ENCODE peak calls at places on chromosomes 11 and 22, in nine cellular contexts. U, F, M, Z, B, T, P, W and V are unnamed samples.

GRCh38 chr22:42641801-42642413 is 1.5 kb upstream of the ATP5MGL start:
- DNase-seq in U (no peak), F (no peak), M (no peak), Z (no peak), B (no peak), T (no peak), P (no peak), W (no peak), V (no peak)

GRCh38 chr11:74012072-74012809 is 3.4 kb upstream of the UCP3 start:
- DNase-seq in U (no peak), F (no peak), M (no peak), Z (no peak), B (no peak), T (no peak), P (no peak), W (no peak), V (no peak)

GRCh38 chr22:17199131-17199731 is 20.0 kb downstream of the ADA2 start:
- DNase-seq in U (no peak), F (no peak), M (peak), Z (peak), B (no peak), T (no peak), P (no peak), W (no peak), V (peak)

GRCh38 chr22:42072606-42073330 is 1.3 kb upstream of the PHETA2 start:
- DNase-seq in U (no peak), F (no peak), M (no peak), Z (peak), B (no peak), T (peak), P (no peak), W (no peak), V (no peak)

GRCh38 chr11:63837027-63837688 is 1.8 kb upstream of the MARK2 start:
- DNase-seq in U (no peak), F (peak), M (peak), Z (peak), B (peak), T (peak), P (peak), W (peak), V (peak)

GRCh38 chr11:4606231-4607015 is 1.6 kb downstream of the TRIM68 start:
- DNase-seq in U (peak), F (no peak), M (no peak), Z (no peak), B (no peak), T (peak), P (no peak), W (no peak), V (peak)

GRCh38 chr11:64745523-64746328 is 1.8 kb upstream of the RASGRP2 start:
- DNase-seq in U (no peak), F (no peak), M (peak), Z (peak), B (peak), T (no peak), P (peak), W (peak), V (peak)

GRCh38 chr11:47121056-47121455 is 55.6 kb downstream of the ARFGAP2 start:
- DNase-seq in U (no peak), F (no peak), M (no peak), Z (no peak), B (no peak), T (no peak), P (no peak), W (no peak), V (no peak)

GRCh38 chr22:45336971-45337431 is 27.3 kb downstream of the FAM118A start:
- DNase-seq in U (no peak), F (peak), M (no peak), Z (no peak), B (no peak), T (no peak), P (peak), W (peak), V (no peak)

GRCh38 chr11:18706330-18707243 is 8.0 kb downstream of the TMEM86A start:
- DNase-seq in U (no peak), F (peak), M (peak), Z (peak), B (peak), T (peak), P (no peak), W (peak), V (peak)

GRCh38 chr11:7418916-7419315 is 66.4 kb upstream of the OLFML1 start:
- DNase-seq in U (no peak), F (no peak), M (no peak), Z (no peak), B (no peak), T (no peak), P (no peak), W (no peak), V (no peak)

GRCh38 chr11:128343870-128344269 is 243.5 kb downstream of the ETS1 start:
- DNase-seq in U (no peak), F (no peak), M (no peak), Z (no peak), B (peak), T (no peak), P (no peak), W (no peak), V (no peak)

GRCh38 chr11:47216141-47216798 is 1.5 kb downstream of the DDB2 start:
- DNase-seq in U (peak), F (peak), M (peak), Z (peak), B (peak), T (peak), P (no peak), W (peak), V (peak)

GRCh38 chr11:132056689-132057088 is 686.3 kb downstream of the NTM start:
- DNase-seq in U (no peak), F (no peak), M (no peak), Z (no peak), B (no peak), T (no peak), P (no peak), W (no peak), V (no peak)

GRCh38 chr11:3375552-3375951 is 3.4 kb downstream of the ZNF195 start:
- DNase-seq in U (no peak), F (no peak), M (no peak), Z (no peak), B (no peak), T (no peak), P (no peak), W (no peak), V (no peak)

GRCh38 chr22:45587638-45588481 is 83.8 kb upstream of the ATXN10 start:
- DNase-seq in U (no peak), F (no peak), M (no peak), Z (no peak), B (no peak), T (no peak), P (no peak), W (no peak), V (no peak)

GRCh38 chr22:39622881-39623367 is 52.4 kb downstream of the CACNA1I start:
- DNase-seq in U (no peak), F (no peak), M (peak), Z (peak), B (peak), T (no peak), P (peak), W (peak), V (peak)

GRCh38 chr11:66158156-66158555 is 88.1 kb downstream of the PACS1 start:
- DNase-seq in U (no peak), F (no peak), M (no peak), Z (no peak), B (no peak), T (no peak), P (no peak), W (no peak), V (no peak)

GRCh38 chr11:34938621-34939020 is 22.2 kb downstream of the PDHX start:
- DNase-seq in U (no peak), F (peak), M (peak), Z (no peak), B (no peak), T (no peak), P (no peak), W (no peak), V (no peak)

GRCh38 chr11:94731921-94732601 is 36.1 kb upstream of the AMOTL1 start:
- DNase-seq in U (peak), F (no peak), M (peak), Z (no peak), B (no peak), T (no peak), P (no peak), W (no peak), V (no peak)

GRCh38 chr11:60864856-60865513 is 2.4 kb upstream of the ZP1 start:
- DNase-seq in U (no peak), F (no peak), M (no peak), Z (peak), B (no peak), T (no peak), P (no peak), W (no peak), V (no peak)

GRCh38 chr11:43012606-43013005 is 299.2 kb upstream of the API5 start:
- DNase-seq in U (no peak), F (no peak), M (no peak), Z (no peak), B (no peak), T (no peak), P (peak), W (no peak), V (no peak)

GRCh38 chr11:10388096-10388495 is 67.0 kb upstream of the AMPD3 start:
- DNase-seq in U (no peak), F (no peak), M (no peak), Z (no peak), B (no peak), T (peak), P (no peak), W (no peak), V (no peak)

GRCh38 chr11:133917921-133918605 is 38.7 kb downstream of the IGSF9B start:
- DNase-seq in U (no peak), F (no peak), M (no peak), Z (no peak), B (no peak), T (no peak), P (no peak), W (no peak), V (no peak)

GRCh38 chr11:95692526-95693270 is 96.9 kb downstream of the FAM76B start:
- DNase-seq in U (no peak), F (no peak), M (no peak), Z (no peak), B (no peak), T (no peak), P (no peak), W (no peak), V (no peak)

GRCh38 chr11:59822989-59823566 is 12.5 kb upstream of the MRPL16 start:
- DNase-seq in U (peak), F (peak), M (peak), Z (no peak), B (no peak), T (peak), P (peak), W (no peak), V (peak)

GRCh38 chr11:107707807-107708206 is 4.0 kb downstream of the SLN start:
- DNase-seq in U (no peak), F (no peak), M (no peak), Z (no peak), B (no peak), T (no peak), P (no peak), W (no peak), V (no peak)

GRCh38 chr22:48835364-48835763 is 992.3 kb downstream of the BRD1 start:
- DNase-seq in U (no peak), F (no peak), M (no peak), Z (no peak), B (no peak), T (no peak), P (no peak), W (no peak), V (no peak)

GRCh38 chr22:44722611-44723010 is 20.6 kb downstream of the PRR5 start:
- DNase-seq in U (no peak), F (no peak), M (no peak), Z (no peak), B (no peak), T (no peak), P (no peak), W (no peak), V (no peak)

GRCh38 chr11:77196961-77197360 is 68.9 kb downstream of the MYO7A start:
- DNase-seq in U (no peak), F (no peak), M (no peak), Z (no peak), B (no peak), T (no peak), P (no peak), W (no peak), V (no peak)

GRCh38 chr22:44440224-44441160 is 57.5 kb downstream of the RTL6 start:
- DNase-seq in U (no peak), F (no peak), M (no peak), Z (no peak), B (no peak), T (no peak), P (no peak), W (no peak), V (no peak)

GRCh38 chr11:73168925-73169579 is 26.9 kb upstream of the FCHSD2 start:
- DNase-seq in U (no peak), F (no peak), M (no peak), Z (no peak), B (no peak), T (no peak), P (no peak), W (no peak), V (no peak)

GRCh38 chr11:44351898-44352498 is 42.1 kb upstream of the ALX4 start:
- DNase-seq in U (no peak), F (no peak), M (peak), Z (no peak), B (no peak), T (peak), P (no peak), W (no peak), V (no peak)